ENCODE peak calls at places on chromosomes 5 and 9, in six cellular contexts. M is upper lobe of left lung, H is ovary, W is BJ, Z is stomach, J is pancreas. N is an unnamed sample. For H3K27me3, the result is how much of the 10 kb centered on the place peaks cover.

GRCh38 chr9:13575558-13575957 is 296.1 kb upstream of the MPDZ start:
- DNase-seq in Z (no peak), J (no peak), M (no peak), H (no peak), W (no peak), N (no peak)

GRCh38 chr5:170587808-170588207 is 84.0 kb downstream of the KCNIP1 start:
- DNase-seq in H (no peak), M (no peak), Z (no peak), J (no peak), W (no peak), N (no peak)

GRCh38 chr5:96742519-96742918 is 65.2 kb downstream of the ERAP1 start:
- DNase-seq in W (no peak), J (no peak), M (no peak), H (no peak), Z (no peak), N (no peak)

GRCh38 chr5:160926428-160926827 is 74.4 kb upstream of the ATP10B start:
- DNase-seq in J (peak), Z (peak), W (no peak), M (no peak), H (no peak), N (no peak)

GRCh38 chr5:130032807-130033206 is 128.5 kb downstream of the CHSY3 start:
- DNase-seq in W (no peak), H (no peak), Z (no peak), J (no peak), M (no peak), N (no peak)

GRCh38 chr5:167642779-167643517 is 648.5 kb upstream of the WWC1 start:
- DNase-seq in W (peak), H (no peak), J (no peak), Z (no peak), M (no peak), N (no peak)

GRCh38 chr5:57539281-57539701 is 56.7 kb upstream of the ACTBL2 start:
- DNase-seq in W (peak), H (no peak), J (no peak), M (no peak), Z (no peak), N (no peak)

GRCh38 chr9:37302277-37302676 is 120.2 kb upstream of the GRHPR start:
- DNase-seq in M (no peak), J (no peak), Z (no peak), H (no peak), W (no peak), N (no peak)

GRCh38 chr5:39843767-39844166 is 419.0 kb upstream of the DAB2 start:
- DNase-seq in Z (no peak), H (no peak), W (no peak), M (no peak), J (no peak), N (no peak)

GRCh38 chr5:44603496-44604272 is 205.1 kb upstream of the MRPS30 start:
- DNase-seq in H (no peak), Z (no peak), M (no peak), J (no peak), W (no peak), N (peak)
- TF ChIP-seq CTCF in H (no peak), Z (no peak), M (no peak), J (no peak), W (no peak), N (no peak)

DNA sequence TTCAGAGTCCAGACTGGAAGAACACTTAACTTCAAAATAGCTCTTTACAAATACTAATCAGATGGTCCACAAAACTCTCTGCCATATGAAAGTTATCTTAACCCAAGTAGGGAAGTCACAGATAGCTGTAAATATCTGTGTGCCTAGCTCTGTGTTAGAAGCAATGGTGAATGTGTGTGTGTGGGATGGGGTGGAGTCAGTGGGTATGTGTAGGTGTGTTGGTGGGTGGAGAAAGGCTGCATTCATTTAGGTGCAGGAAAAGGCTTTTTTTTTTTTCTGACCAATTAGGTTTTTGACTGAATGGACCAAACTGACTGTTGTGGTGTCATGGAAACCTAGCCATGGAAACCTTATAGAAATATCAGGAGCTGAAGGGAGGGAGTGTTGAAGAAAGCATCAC is 156.1 kb upstream of the NR3C1 start:
- DNase-seq in J (no peak), M (no peak), W (no peak), Z (no peak), H (no peak), N (no peak)
- H3K27me3 ChIP-seq in J (under half), M (under half), W (under half), Z (under half), H (under half), N (under half)

GRCh38 chr9:98341157-98342102 is 86.0 kb upstream of the TBC1D2 start:
- DNase-seq in W (no peak), M (no peak), Z (no peak), J (no peak), H (no peak), N (no peak)
- H3K4me3 ChIP-seq in W (no peak), M (no peak), Z (no peak), J (no peak), H (no peak), N (no peak)

GRCh38 chr5:147949711-147950573 is 43.6 kb upstream of the C5orf46 start:
- DNase-seq in W (peak), H (no peak), M (no peak), J (no peak), Z (no peak), N (no peak)
- TF ChIP-seq CTCF in W (peak), H (no peak), M (peak), J (peak), Z (peak), N (peak)

N was measured in Caco-2.